ENCODE peak calls at places on chromosomes 5 and 9, in ten cellular contexts. Q, T, X, Y, R, E, B, O, W and S are unnamed samples. For H3K36me3, the result is how much of the 10 kb centered on the place peaks cover.

GRCh38 chr5:83472508-83473343 is 1.2 kb downstream of the VCAN start:
- DNase-seq in O (no peak), R (peak), W (no peak), Y (peak), T (peak), X (peak), Q (peak), B (peak), E (peak), S (peak)

GRCh38 chr5:151449288-151449687 is 1.9 kb downstream of the SLC36A1 start:
- DNase-seq in X (no peak), Q (no peak), B (no peak), E (no peak), R (no peak), W (no peak), T (no peak), O (no peak), Y (no peak), S (no peak)

GRCh38 chr5:91101777-91102379 is 281.2 kb downstream of the ARRDC3 start:
- DNase-seq in Q (peak), E (peak), T (peak), W (peak), O (peak), R (peak), X (no peak), Y (peak), B (peak), S (no peak)

GRCh38 chr9:92724528-92725265 is 39.9 kb downstream of the BICD2 start:
- DNase-seq in T (no peak), E (peak), Y (no peak), W (no peak), O (no peak), R (no peak), X (no peak), B (no peak), Q (peak), S (no peak)

GRCh38 chr5:175321927-175322532 is 122.0 kb downstream of the DRD1 start:
- DNase-seq in B (no peak), X (no peak), O (no peak), W (peak), R (peak), T (no peak), E (no peak), Q (no peak), Y (no peak), S (no peak)

GRCh38 chr5:157710887-157711286 is 20.3 kb upstream of the THG1L start:
- DNase-seq in O (no peak), B (no peak), T (no peak), W (no peak), Y (no peak), Q (no peak), X (no peak), R (peak), E (no peak), S (no peak)

GRCh38 chr5:159319363-159319762 is 10.9 kb downstream of the IL12B start:
- DNase-seq in E (no peak), Q (no peak), W (no peak), Y (no peak), B (no peak), R (no peak), X (no peak), T (no peak), O (no peak), S (no peak)

GRCh38 chr9:77534376-77535057 is 113.6 kb downstream of the GNA14 start:
- DNase-seq in E (no peak), O (no peak), R (peak), W (no peak), Y (no peak), T (no peak), B (no peak), Q (no peak), X (no peak), S (no peak)

GRCh38 chr5:170269579-170269978 is 28.0 kb downstream of the LCP2 start:
- DNase-seq in O (no peak), E (no peak), Q (no peak), T (no peak), W (no peak), B (no peak), Y (no peak), R (no peak), X (no peak), S (no peak)

GRCh38 chr5:26569241-26569928 is 469.0 kb downstream of the CDH9 start:
- DNase-seq in E (peak), W (no peak), O (peak), T (no peak), Y (peak), R (no peak), X (no peak), Q (no peak), B (no peak), S (peak)

GRCh38 chr5:74499236-74499635 is 141.3 kb downstream of the ENC1 start:
- DNase-seq in B (no peak), W (no peak), T (no peak), X (no peak), Q (no peak), O (no peak), Y (no peak), R (no peak), E (no peak), S (no peak)

GRCh38 chr9:109555215-109555614 is 57.1 kb upstream of the PTPN3 start:
- DNase-seq in Q (no peak), E (no peak), T (no peak), W (no peak), R (no peak), B (no peak), O (no peak), Y (no peak), X (no peak), S (no peak)

GRCh38 chr9:114008667-114009410 is 69.3 kb downstream of the AMBP start:
- DNase-seq in O (no peak), E (no peak), X (no peak), B (peak), Q (peak), T (peak), R (no peak), W (no peak), Y (peak), S (no peak)

GRCh38 chr9:84107995-84108394 is 127.4 kb downstream of the RMI1 start:
- DNase-seq in R (no peak), T (no peak), X (no peak), Q (no peak), Y (no peak), O (no peak), W (no peak), E (no peak), B (no peak), S (no peak)

GRCh38 chr9:73916016-73916673 is 581.0 kb upstream of the RORB start:
- DNase-seq in E (no peak), W (peak), Q (no peak), T (peak), R (peak), X (no peak), O (no peak), Y (no peak), B (no peak), S (no peak)

GRCh38 chr9:1732670-1733069 is 282.5 kb upstream of the SMARCA2 start:
- DNase-seq in W (peak), Y (no peak), Q (no peak), O (no peak), X (no peak), T (no peak), R (peak), E (no peak), B (no peak), S (no peak)

GRCh38 chr5:177310757-177311173 is 933 bp downstream of the MXD3 start:
- DNase-seq in Q (no peak), Y (peak), W (peak), X (no peak), R (peak), T (no peak), O (no peak), E (no peak), B (no peak), S (no peak)

GRCh38 chr5:78587775-78588291 is 60.7 kb downstream of the LHFPL2 start:
- DNase-seq in Q (no peak), E (no peak), W (no peak), O (no peak), R (peak), Y (no peak), X (no peak), T (peak), B (peak), S (no peak)

GRCh38 chr5:53350991-53351770 is 129.2 kb upstream of the FST start:
- DNase-seq in X (no peak), O (no peak), W (no peak), T (no peak), R (no peak), Q (no peak), Y (no peak), B (no peak), E (no peak), S (no peak)

GRCh38 chr5:10352404-10353240 is 873 bp upstream of the MARCHF6 start:
- DNase-seq in W (peak), T (no peak), O (no peak), X (no peak), E (no peak), B (no peak), Q (no peak), R (peak), Y (no peak), S (no peak)

GRCh38 chr5:134561871-134562296 is 36.4 kb downstream of the JADE2 start:
- DNase-seq in R (peak), Q (peak), Y (no peak), E (no peak), X (no peak), B (no peak), T (peak), W (peak), O (peak), S (no peak)

GRCh38 chr9:76441551-76442322 is 17.2 kb upstream of the GCNT1 start:
- DNase-seq in Q (no peak), B (no peak), X (no peak), R (peak), E (no peak), T (no peak), O (no peak), W (no peak), Y (no peak), S (no peak)

GRCh38 chr5:95261369-95262175 is 23.3 kb downstream of the MCTP1 start:
- DNase-seq in Q (no peak), W (peak), Y (no peak), R (peak), X (no peak), E (peak), B (no peak), O (no peak), T (peak), S (no peak)

GRCh38 chr5:1732955-1733354 is 66.7 kb downstream of the MRPL36 start:
- DNase-seq in X (no peak), B (peak), T (no peak), R (no peak), O (peak), Y (no peak), Q (no peak), W (no peak), E (peak), S (peak)

GRCh38 chr9:134010774-134011173 is 14.5 kb upstream of the BRD3OS start:
- DNase-seq in X (no peak), W (no peak), E (no peak), B (no peak), T (no peak), Y (peak), Q (peak), O (no peak), R (peak), S (no peak)

GRCh38 chr5:179264641-179265528 is 80.4 kb downstream of the ADAMTS2 start:
- DNase-seq in B (no peak), T (no peak), Y (peak), W (no peak), X (no peak), E (no peak), O (peak), R (no peak), Q (peak), S (peak)

GRCh38 chr9:96581823-96582598 is 37.6 kb downstream of the CDC14B start:
- DNase-seq in X (no peak), Q (no peak), O (no peak), E (no peak), Y (no peak), B (no peak), R (no peak), W (no peak), T (no peak), S (no peak)

GRCh38 chr5:151315998-151316597 is 12.5 kb upstream of the SLC36A3 start:
- DNase-seq in Y (peak), X (no peak), Q (peak), B (peak), E (peak), W (peak), R (peak), T (peak), O (peak), S (peak)

GRCh38 chr9:72315089-72315509 is 49.9 kb downstream of the ZFAND5 start:
- DNase-seq in W (no peak), R (peak), Y (peak), B (peak), Q (peak), X (no peak), E (peak), O (no peak), T (peak), S (no peak)

GRCh38 chr9:19281801-19282200 is 51.3 kb downstream of the DENND4C start:
- DNase-seq in X (no peak), W (no peak), E (no peak), B (no peak), T (no peak), O (no peak), Q (no peak), Y (no peak), R (no peak), S (no peak)

GRCh38 chr9:120312031-120312430 is 267.9 kb downstream of the CDK5RAP2 start:
- DNase-seq in Y (no peak), O (no peak), Q (no peak), W (no peak), R (no peak), X (no peak), E (no peak), T (no peak), B (no peak), S (no peak)

GRCh38 chr5:153153086-153153485 is 337.4 kb upstream of the GRIA1 start:
- DNase-seq in W (no peak), T (no peak), O (no peak), E (no peak), X (no peak), R (peak), Q (no peak), B (no peak), Y (no peak), S (no peak)

GRCh38 chr5:55897905-55898304 is 46.7 kb downstream of the IL31RA start:
- DNase-seq in Q (peak), E (no peak), W (no peak), X (no peak), B (peak), T (no peak), Y (no peak), O (no peak), R (peak), S (no peak)

GRCh38 chr5:1883120-1883924 is 597 bp upstream of the IRX4 start:
- DNase-seq in O (peak), Y (peak), E (peak), R (no peak), T (peak), Q (no peak), X (no peak), B (no peak), W (no peak), S (peak)

GRCh38 chr9:20559236-20559896 is 62.9 kb downstream of the MLLT3 start:
- DNase-seq in E (no peak), O (no peak), B (no peak), Q (no peak), W (no peak), T (no peak), Y (no peak), R (no peak), X (no peak), S (no peak)

GRCh38 chr9:127789179-127789578 is 3.3 kb downstream of the CDK9 start:
- DNase-seq in X (no peak), E (no peak), W (no peak), Y (no peak), O (peak), T (no peak), Q (peak), R (no peak), B (no peak), S (no peak)
- H3K36me3 ChIP-seq in X (half or more), E (half or more), W (under half), Y (under half), O (under half), T (half or more), Q (under half), R (under half), B (under half), S (half or more)

DNA sequence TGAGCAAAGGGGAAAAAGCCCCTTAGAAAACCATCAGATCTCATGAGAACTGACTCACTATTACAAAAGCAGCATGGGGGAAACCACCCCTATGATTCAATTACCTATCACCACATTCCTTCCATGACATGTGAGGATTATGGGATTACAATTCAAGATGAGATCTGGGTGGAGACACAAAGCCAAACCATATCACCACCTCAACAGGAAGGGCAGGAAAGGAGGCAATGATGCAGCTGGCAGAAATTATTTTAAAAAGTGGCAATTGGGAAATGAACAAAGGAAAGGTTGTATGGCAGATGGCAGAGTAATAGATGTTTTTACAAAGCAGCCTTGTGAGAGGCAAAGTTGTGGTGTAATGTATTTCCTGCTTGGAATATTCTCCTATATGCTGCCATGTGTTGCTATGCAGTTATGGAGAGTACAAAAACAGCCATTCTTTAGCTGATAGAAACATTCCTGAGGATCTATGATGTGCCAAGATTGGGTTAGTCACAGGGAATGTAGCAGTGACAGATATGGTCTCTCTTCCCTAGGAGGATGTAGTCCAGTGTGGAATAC is 138.8 kb downstream of the SMC2 start:
- DNase-seq in Y (no peak), X (no peak), W (no peak), Q (no peak), R (peak), T (no peak), O (no peak), B (no peak), E (no peak), S (no peak)
- H3K4me3 ChIP-seq in Y (no peak), X (no peak), W (no peak), Q (no peak), R (no peak), T (no peak), O (no peak), B (no peak), E (no peak), S (no peak)

GRCh38 chr9:89329917-89330316 is 11.6 kb downstream of the SECISBP2 start:
- DNase-seq in Q (no peak), R (no peak), X (no peak), W (no peak), B (no peak), E (no peak), T (no peak), Y (no peak), O (no peak), S (no peak)
- H3K36me3 ChIP-seq in Q (under half), R (half or more), X (half or more), W (under half), B (under half), E (half or more), T (half or more), Y (under half), O (half or more), S (under half)

GRCh38 chr5:129904667-129905466 is 602 bp downstream of the CHSY3 start:
- DNase-seq in W (no peak), B (no peak), O (peak), T (peak), X (no peak), Y (peak), E (peak), R (peak), Q (peak), S (peak)
- H3K4me3 ChIP-seq in W (no peak), B (peak), O (peak), T (peak), X (peak), Y (peak), E (peak), R (peak), Q (peak), S (peak)

DNA sequence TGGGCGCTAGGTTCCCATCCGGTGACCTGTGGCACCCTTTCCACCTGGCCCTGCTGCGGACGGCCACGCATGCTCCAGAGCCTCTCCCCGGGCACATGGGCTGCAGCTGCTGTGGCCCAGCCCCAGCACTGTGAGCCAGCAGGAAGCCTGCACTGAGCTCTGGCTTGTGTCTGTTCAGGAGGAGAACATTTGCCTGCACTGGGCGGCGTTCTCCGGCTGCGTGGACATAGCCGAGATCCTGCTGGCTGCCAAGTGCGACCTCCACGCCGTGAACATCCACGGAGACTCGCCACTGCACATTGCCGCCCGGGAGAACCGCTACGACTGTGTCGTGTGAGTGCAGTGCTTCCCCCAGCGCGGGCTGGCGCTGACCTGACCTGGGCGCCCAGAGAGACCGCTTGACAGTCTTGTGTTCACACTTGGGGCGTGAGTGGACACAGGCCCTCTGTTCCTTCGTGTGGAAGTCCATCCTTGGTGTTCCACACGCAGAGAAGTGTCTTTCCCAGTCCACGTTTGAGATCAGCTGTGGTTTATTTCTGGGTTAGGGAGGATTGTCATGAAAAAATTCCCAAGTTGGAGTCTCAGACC is 66.2 kb upstream of the CACNA1B start:
- DNase-seq in E (no peak), T (no peak), Y (peak), R (no peak), Q (no peak), B (peak), W (no peak), O (no peak), X (no peak), S (no peak)
- H3K36me3 ChIP-seq in E (half or more), T (half or more), Y (under half), R (under half), Q (under half), B (under half), W (under half), O (under half), X (half or more), S (under half)

DNA sequence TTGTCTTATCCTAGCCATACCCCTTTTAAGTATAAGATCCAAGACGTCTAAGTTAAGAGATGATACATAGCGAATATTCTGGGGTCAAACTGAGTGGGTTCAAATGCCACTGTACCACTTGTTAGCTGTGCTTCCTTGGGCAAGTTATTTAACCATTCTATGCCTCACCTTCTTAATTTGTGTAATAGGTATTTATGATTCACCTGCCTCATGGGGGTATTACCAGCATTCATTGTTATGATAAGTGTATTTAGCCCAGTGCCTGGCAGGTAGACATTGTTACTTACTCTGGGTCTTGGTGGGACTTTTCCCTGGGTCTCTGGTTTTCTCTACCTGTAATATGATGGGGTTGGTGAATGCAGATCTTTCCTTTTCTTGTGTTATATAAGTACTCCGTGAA is 3.8 kb downstream of the LARP1 start:
- DNase-seq in B (no peak), W (no peak), O (no peak), Y (no peak), T (no peak), R (no peak), X (no peak), E (no peak), Q (no peak), S (no peak)
- H3K4me3 ChIP-seq in B (no peak), W (peak), O (no peak), Y (no peak), T (no peak), R (no peak), X (no peak), E (no peak), Q (no peak), S (no peak)

GRCh38 chr9:127485995-127486394 is 34.7 kb downstream of the LRSAM1 start:
- DNase-seq in X (no peak), T (peak), Q (no peak), Y (no peak), B (no peak), E (no peak), R (no peak), O (no peak), W (no peak), S (no peak)
- H3K36me3 ChIP-seq in X (half or more), T (under half), Q (under half), Y (under half), B (under half), E (half or more), R (under half), O (under half), W (under half), S (half or more)

GRCh38 chr9:86943223-86943870 is 4.0 kb downstream of the GAS1 start:
- DNase-seq in W (no peak), Y (no peak), R (peak), O (peak), X (no peak), Q (peak), B (no peak), T (no peak), E (no peak), S (peak)
- H3K4me3 ChIP-seq in W (no peak), Y (no peak), R (no peak), O (no peak), X (no peak), Q (no peak), B (no peak), T (no peak), E (peak), S (no peak)